ENCODE peak calls at places on chromosomes 11 and 22, in four cellular contexts. R is GM12892, T is lower leg skin, G is GM12891. Q is an unnamed sample.

GRCh38 chr11:95248666-95249467 is 17.9 kb upstream of the SESN3 start:
- DNase-seq in T (no peak), G (no peak), R (no peak), Q (no peak)

GRCh38 chr11:96301818-96302217 is 41.2 kb downstream of the MAML2 start:
- DNase-seq in T (no peak), R (no peak), G (no peak), Q (no peak)

GRCh38 chr11:93570759-93571413 is 27.7 kb upstream of the SMCO4 start:
- DNase-seq in G (no peak), T (no peak), R (no peak), Q (peak)

GRCh38 chr11:86497310-86497709 is 122.6 kb downstream of the CCDC81 start:
- DNase-seq in T (no peak), G (no peak), R (no peak), Q (no peak)

GRCh38 chr11:10233581-10233980 is 60.4 kb downstream of the SBF2 start:
- DNase-seq in G (no peak), R (no peak), T (no peak), Q (peak)

GRCh38 chr22:45262931-45263789 is 21.6 kb upstream of the UPK3A start:
- DNase-seq in R (peak), T (no peak), G (peak), Q (no peak)

GRCh38 chr11:26247340-26247739 is 84.6 kb upstream of the ANO3 start:
- DNase-seq in G (no peak), R (no peak), T (no peak), Q (no peak)

GRCh38 chr11:124194696-124195418 is 11.7 kb downstream of the OR10D3 start:
- DNase-seq in R (no peak), G (no peak), T (peak), Q (peak)

GRCh38 chr11:126498281-126498680 is 142.8 kb downstream of the ST3GAL4 start:
- DNase-seq in G (no peak), T (no peak), R (no peak), Q (no peak)

GRCh38 chr11:108593214-108593909 is at the start of gene EXPH5:
- DNase-seq in G (peak), T (peak), R (peak), Q (peak)

GRCh38 chr11:111676878-111677585 is 74.8 kb downstream of the SIK2 start:
- DNase-seq in R (no peak), T (no peak), G (no peak), Q (peak)

GRCh38 chr11:92227954-92228935 is 3.6 kb downstream of the FAT3 start:
- DNase-seq in R (no peak), G (no peak), T (no peak), Q (no peak)

GRCh38 chr22:50314455-50315288 is 7.2 kb upstream of the PLXNB2 start:
- DNase-seq in T (no peak), R (peak), G (peak), Q (no peak)

GRCh38 chr11:21472256-21472655 is 720.6 kb upstream of the ANO5 start:
- DNase-seq in T (no peak), R (no peak), G (no peak), Q (no peak)

GRCh38 chr11:68935066-68935465 is 31.4 kb downstream of the IGHMBP2 start:
- DNase-seq in G (no peak), R (no peak), T (no peak), Q (no peak)

GRCh38 chr22:47395481-47395880 is 633.0 kb downstream of the TBC1D22A start:
- DNase-seq in G (no peak), R (no peak), T (no peak), Q (no peak)

GRCh38 chr11:32435152-32435480 is 223 bp downstream of the WT1 start:
- DNase-seq in G (no peak), T (no peak), R (no peak), Q (no peak)

GRCh38 chr11:83835423-83835822 is 549.3 kb upstream of the CCDC90B start:
- DNase-seq in R (no peak), T (no peak), G (no peak), Q (no peak)

GRCh38 chr11:97279341-97279740 is 889.5 kb downstream of the JRKL start:
- DNase-seq in G (no peak), T (no peak), R (no peak), Q (no peak)

GRCh38 chr11:11141019-11141418 is 212.0 kb downstream of the CSNK2A3 start:
- DNase-seq in R (no peak), G (no peak), T (no peak), Q (no peak)

GRCh38 chr11:132242662-132243061 is 872.2 kb downstream of the NTM start:
- DNase-seq in T (no peak), R (no peak), G (no peak), Q (no peak)

GRCh38 chr11:117020287-117020686 is 77.9 kb downstream of the SIK3 start:
- DNase-seq in T (no peak), G (no peak), R (no peak), Q (no peak)

GRCh38 chr22:23862103-23862502 is 4.4 kb downstream of the SLC2A11 start:
- DNase-seq in G (no peak), T (no peak), R (no peak), Q (peak)

GRCh38 chr22:23380230-23380573 is 199.9 kb downstream of the IGLL1 start:
- DNase-seq in G (no peak), R (no peak), T (no peak), Q (no peak)

GRCh38 chr11:117547188-117547831 is 219.7 kb downstream of the CEP164 start:
- DNase-seq in T (no peak), R (no peak), G (no peak), Q (no peak)

GRCh38 chr11:1346669-1347390 is 37.4 kb upstream of the TOLLIP start:
- DNase-seq in G (no peak), T (no peak), R (no peak), Q (no peak)

GRCh38 chr11:114061053-114062049 is 1.8 kb downstream of the ZBTB16 start:
- DNase-seq in R (no peak), G (no peak), T (no peak), Q (no peak)

GRCh38 chr11:93741882-93742226 is 382 bp downstream of the C11orf54 start:
- DNase-seq in R (peak), T (no peak), G (no peak), Q (peak)

GRCh38 chr11:117733311-117733710 is 63.7 kb downstream of the DSCAML1 start:
- DNase-seq in R (no peak), T (no peak), G (no peak), Q (no peak)

DNA sequence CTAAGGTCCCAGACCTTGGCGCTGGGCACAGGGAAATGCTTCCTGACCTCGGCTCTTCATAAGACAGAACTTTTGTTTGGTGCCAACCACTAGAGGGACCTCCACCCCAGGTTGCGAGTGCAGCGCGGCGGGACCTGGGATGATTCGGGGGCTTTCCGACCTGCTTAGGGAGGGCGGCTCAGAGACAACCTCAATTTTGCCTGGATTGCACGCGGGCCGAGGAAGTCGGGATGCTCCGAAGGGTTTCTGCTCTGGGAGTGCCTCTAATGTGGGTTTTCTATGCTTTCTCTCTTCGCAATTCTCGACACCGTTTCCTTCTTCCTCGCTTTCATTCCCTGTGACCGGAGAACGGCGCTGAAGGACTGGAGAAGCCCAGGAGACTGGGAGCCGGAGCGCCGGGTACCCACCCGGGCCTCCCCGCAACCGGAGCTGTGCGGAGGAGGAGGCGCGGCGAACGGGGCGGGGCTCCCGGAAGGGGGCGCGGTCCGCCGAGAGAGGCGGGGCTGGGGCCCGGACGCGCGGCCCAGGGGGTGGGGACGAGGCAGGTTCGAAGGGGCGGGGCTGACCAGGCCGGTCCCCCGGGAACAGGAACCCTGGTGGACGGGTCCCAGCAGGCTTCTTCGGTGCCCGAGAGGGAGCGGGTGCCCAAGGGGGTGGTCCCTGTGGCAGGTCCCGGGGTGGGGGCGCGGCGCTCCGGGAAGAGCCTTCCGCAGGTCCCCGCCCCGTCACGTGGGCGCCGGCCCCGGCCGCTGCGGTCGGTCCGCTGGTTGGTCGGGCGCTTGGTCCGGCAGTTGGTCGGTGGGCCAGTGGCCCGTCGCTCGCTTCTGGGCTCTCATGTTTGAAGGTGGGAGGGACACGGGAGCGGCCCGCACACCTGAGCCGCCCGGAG is at the start of gene PPFIBP2:
- DNase-seq in G (peak), T (peak), R (peak), Q (peak)
- TF ChIP-seq POLR2A in G (peak), T (peak), R (peak), Q (no peak)

GRCh38 chr11:61734767-61735166 is 17.7 kb upstream of the MYRF start:
- DNase-seq in T (no peak), G (no peak), R (no peak), Q (no peak)

GRCh38 chr11:61732705-61733104 is 19.7 kb upstream of the MYRF start:
- DNase-seq in R (no peak), G (no peak), T (no peak), Q (peak)

GRCh38 chr11:61731956-61732675 is 20.3 kb upstream of the MYRF start:
- DNase-seq in R (no peak), T (no peak), G (no peak), Q (no peak)

GRCh38 chr11:61731211-61731955 is 21.1 kb upstream of the MYRF start:
- DNase-seq in T (no peak), R (no peak), G (no peak), Q (no peak)

DNA sequence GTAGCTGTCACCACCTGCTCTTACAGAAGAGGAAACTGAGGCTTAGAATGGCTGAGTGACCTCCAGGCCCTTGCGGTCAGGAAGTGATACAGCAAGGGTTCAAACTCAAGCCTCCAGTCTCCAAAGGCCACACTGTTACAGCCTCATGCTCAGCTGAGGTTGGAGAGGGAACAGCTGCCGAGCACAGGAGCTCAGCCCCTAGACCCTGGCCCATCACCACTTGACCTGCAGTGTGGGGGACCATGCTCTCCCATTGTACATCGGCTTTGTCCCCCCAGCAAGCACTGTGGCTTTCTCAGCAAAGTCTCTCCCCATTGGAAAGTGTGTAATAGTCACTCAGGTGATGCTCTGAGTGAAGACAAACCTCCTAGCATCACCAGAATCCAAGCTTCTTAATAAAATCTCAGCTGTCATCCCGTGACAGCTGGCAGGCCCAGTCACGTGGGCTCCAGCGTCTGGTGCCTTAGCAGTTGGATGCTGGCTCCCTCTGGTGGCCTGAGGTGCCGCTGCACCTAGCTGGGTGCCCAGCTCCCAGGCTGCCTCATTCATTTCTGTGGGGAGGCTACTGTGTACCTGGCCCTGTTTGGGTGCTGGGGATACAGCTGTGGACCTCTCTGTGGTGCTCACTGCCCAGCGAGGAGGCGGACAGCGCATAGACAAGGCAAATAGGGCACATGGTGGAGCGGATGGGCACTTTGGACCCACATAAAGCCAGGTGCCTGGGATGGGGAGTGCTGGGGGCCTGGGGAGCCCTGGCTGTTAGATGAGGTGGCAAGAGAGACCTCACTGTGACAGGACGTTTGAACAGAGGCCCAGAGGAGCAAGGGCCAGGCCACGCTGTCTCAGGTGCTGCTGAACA is 19.1 kb upstream of the MYRF start:
- DNase-seq in G (peak), R (peak), T (peak), Q (peak)
- TF ChIP-seq POLR2A in G (no peak), R (no peak), T (no peak), Q (no peak)

GRCh38 chr11:65389294-65389980 is 3.0 kb downstream of the FRMD8 start:
- DNase-seq in T (no peak), R (no peak), G (no peak), Q (no peak)
- TF ChIP-seq POLR2A in T (no peak), R (no peak), G (no peak), Q (no peak)

GRCh38 chr22:42794551-42795510 is 62.2 kb downstream of the ARFGAP3 start:
- DNase-seq in G (no peak), T (no peak), R (no peak), Q (no peak)

GRCh38 chr22:42792909-42793847 is 63.9 kb downstream of the ARFGAP3 start:
- DNase-seq in R (no peak), G (no peak), T (no peak), Q (no peak)

GRCh38 chr22:42797021-42797420 is 60.1 kb downstream of the ARFGAP3 start:
- DNase-seq in R (no peak), T (peak), G (no peak), Q (no peak)

GRCh38 chr22:42793848-42794405 is 63.1 kb downstream of the ARFGAP3 start:
- DNase-seq in G (no peak), R (no peak), T (no peak), Q (no peak)

DNA sequence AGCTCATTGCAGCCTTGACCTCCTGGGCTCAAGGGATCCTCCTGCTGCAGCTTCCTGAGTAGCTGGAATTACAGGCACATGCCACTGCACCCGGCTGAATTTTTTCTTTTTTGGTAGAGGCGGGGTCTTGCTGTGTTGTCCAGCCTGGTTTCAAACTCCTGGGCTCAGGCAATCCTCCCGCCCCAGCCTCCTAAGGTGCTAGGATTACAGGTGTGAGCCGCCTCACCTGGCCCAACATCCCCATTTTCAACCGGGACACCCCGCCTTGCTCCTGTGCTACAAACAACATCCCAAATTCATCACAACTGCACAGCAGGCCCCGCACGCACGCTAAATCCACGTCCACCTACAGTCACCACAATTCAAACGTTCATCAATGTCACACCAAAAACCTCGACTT is 61.0 kb downstream of the ARFGAP3 start:
- DNase-seq in R (no peak), G (no peak), T (no peak), Q (no peak)
- TF ChIP-seq POLR2A in R (no peak), G (no peak), T (no peak), Q (no peak)

GRCh38 chr11:33893711-33894401 is 2.0 kb upstream of the LMO2 start:
- DNase-seq in G (no peak), R (no peak), T (no peak), Q (no peak)
- TF ChIP-seq POLR2A in G (peak), R (peak), T (no peak), Q (no peak)

GRCh38 chr11:63180536-63180935 is 36.5 kb upstream of the SLC22A24 start:
- DNase-seq in G (no peak), R (no peak), T (no peak), Q (no peak)

GRCh38 chr11:63177872-63178271 is 33.9 kb upstream of the SLC22A24 start:
- DNase-seq in T (no peak), R (no peak), G (no peak), Q (no peak)

DNA sequence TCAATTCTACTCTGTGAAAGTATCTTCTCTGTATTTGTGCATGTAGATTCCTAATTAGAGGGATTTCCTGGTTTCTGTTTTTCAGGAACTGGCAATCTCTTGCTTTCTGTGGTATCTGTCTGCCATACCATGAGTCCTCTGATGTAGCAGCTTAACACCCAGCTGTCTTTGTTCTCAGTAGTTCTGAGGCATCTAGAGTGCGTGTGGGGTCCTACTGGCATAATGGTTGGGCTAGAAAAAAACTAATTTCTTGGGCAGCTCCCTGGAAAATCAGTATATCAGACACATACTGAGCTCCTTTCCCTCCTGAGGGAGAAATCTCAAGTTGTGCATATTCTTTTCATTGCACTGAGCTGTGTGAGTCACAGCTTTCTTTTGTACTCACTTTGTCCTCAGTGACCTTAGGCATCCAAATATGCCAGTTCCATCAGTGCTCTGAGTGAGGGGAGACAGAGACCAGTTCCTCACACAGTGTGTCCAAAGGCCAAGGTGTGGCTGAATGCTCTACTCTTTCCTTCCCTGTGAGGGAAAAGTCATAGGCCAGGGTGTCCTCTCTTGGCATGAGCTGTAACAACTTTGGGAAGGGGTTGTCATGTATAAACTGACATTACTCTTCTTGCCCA is 35.5 kb upstream of the SLC22A24 start:
- DNase-seq in G (no peak), R (no peak), T (no peak), Q (no peak)
- TF ChIP-seq POLR2A in G (no peak), R (no peak), T (no peak), Q (no peak)

GRCh38 chr11:101129203-101129943 is at the start of gene PGR:
- DNase-seq in R (no peak), T (peak), G (no peak), Q (no peak)

GRCh38 chr11:101126551-101127347 is 2.9 kb downstream of the PGR start:
- DNase-seq in T (peak), G (no peak), R (no peak), Q (no peak)

GRCh38 chr11:101128571-101129202 is 926 bp downstream of the PGR start:
- DNase-seq in G (no peak), T (peak), R (no peak), Q (no peak)

GRCh38 chr11:101127348-101127698 is 2.3 kb downstream of the PGR start:
- DNase-seq in R (no peak), T (no peak), G (no peak), Q (no peak)

GRCh38 chr11:101127699-101128570 is 1.7 kb downstream of the PGR start:
- DNase-seq in T (no peak), R (no peak), G (no peak), Q (no peak)
- TF ChIP-seq POLR2A in T (no peak), R (no peak), G (no peak), Q (no peak)

GRCh38 chr11:7512525-7513209 is 1.1 kb upstream of the PPFIBP2 start:
- DNase-seq in R (peak), T (peak), G (peak), Q (no peak)
- TF ChIP-seq POLR2A in R (peak), T (no peak), G (peak), Q (no peak)

GRCh38 chr11:65431452-65432132 is 9.0 kb downstream of the NEAT1 start:
- DNase-seq in R (no peak), T (no peak), G (no peak), Q (no peak)
- TF ChIP-seq POLR2A in R (peak), T (no peak), G (no peak), Q (no peak)

GRCh38 chr11:75814686-75815344 is at the start of gene UVRAG:
- DNase-seq in G (peak), R (peak), T (peak), Q (peak)
- TF ChIP-seq POLR2A in G (peak), R (peak), T (peak), Q (peak)

Q was measured in H54.